ENCODE peak calls at places on chromosomes 7 and 10, in six cellular contexts. J is EH; X is iPS DF 6.9; B is CD4-positive, alpha-beta memory T cell; G is lower lobe of right lung; Z is stimulated activated CD8-positive, alpha-beta memory T cell treated with anti-CD3 and anti-CD28 coated beads, Interleukin-7, amount 100 ng/mL, for 4 hours. D is an unnamed sample.

GRCh38 chr7:7650682-7651206 is 10.2 kb downstream of the UMAD1 start:
- DNase-seq in J (no peak), X (no peak), B (no peak), G (no peak), Z (no peak), D (no peak)

GRCh38 chr10:104300736-104301292 is 31.8 kb downstream of the GSTO2 start:
- DNase-seq in J (peak), X (no peak), B (no peak), G (no peak), Z (no peak), D (peak)

GRCh38 chr10:69051303-69051702 is 36.6 kb upstream of the SRGN start:
- DNase-seq in J (peak), X (no peak), B (no peak), G (peak), Z (no peak), D (peak)

GRCh38 chr7:37901890-37902524 is 14.6 kb downstream of the SFRP4 start:
- DNase-seq in J (peak), X (no peak), B (no peak), G (no peak), Z (no peak), D (no peak)

GRCh38 chr10:96600337-96600736 is 13.5 kb upstream of the TM9SF3 start:
- DNase-seq in J (no peak), X (no peak), B (no peak), G (no peak), Z (no peak), D (no peak)

GRCh38 chr10:63922714-63923317 is 401.6 kb downstream of the REEP3 start:
- DNase-seq in J (no peak), X (no peak), B (no peak), G (no peak), Z (no peak), D (no peak)

GRCh38 chr10:53430127-53430891 is 657.7 kb upstream of the MBL2 start:
- DNase-seq in J (no peak), X (no peak), B (no peak), G (no peak), Z (no peak), D (no peak)

GRCh38 chr10:43409385-43410109 is 561 bp upstream of the HNRNPF start:
- DNase-seq in J (peak), X (no peak), B (peak), G (peak), Z (peak), D (peak)

GRCh38 chr10:3563298-3563697 is 221.7 kb downstream of the KLF6 start:
- DNase-seq in J (no peak), X (no peak), B (no peak), G (no peak), Z (peak), D (no peak)

GRCh38 chr7:36390199-36391090 is 783 bp downstream of the ANLN start:
- DNase-seq in J (peak), X (peak), B (peak), G (peak), Z (no peak), D (peak)

GRCh38 chr10:86756511-86757109 is at the start of gene BMPR1A:
- DNase-seq in J (peak), X (no peak), B (no peak), G (no peak), Z (no peak), D (peak)

GRCh38 chr10:97731346-97732051 is 5.4 kb upstream of the ZFYVE27 start:
- DNase-seq in J (peak), X (no peak), B (peak), G (no peak), Z (peak), D (no peak)

GRCh38 chr10:113041324-113041723 is 91.3 kb downstream of the TCF7L2 start:
- DNase-seq in J (no peak), X (no peak), B (no peak), G (no peak), Z (no peak), D (no peak)

D was measured in Right ventricle myocardium inferior.